ENCODE peak calls at places on chromosomes 4 and X, in ten cellular contexts. A is endodermal cell, R is heart right ventricle, P is GM23248, V is lower lobe of right lung, M is SJSA1, O is heart left ventricle, G is PC-3, H is astrocyte, S is keratinocyte. F is an unnamed sample. For H3K27me3, the result is how much of the 10 kb centered on the place peaks cover.

GRCh38 chr4:138401330-138401729 is 159.2 kb upstream of the SLC7A11 start:
- DNase-seq in A (no peak), R (peak), P (no peak), V (no peak), M (no peak), O (peak), G (no peak), H (no peak), S (no peak), F (peak)

GRCh38 chrX:13048265-13048664 is 3.8 kb upstream of the FAM9C start:
- DNase-seq in A (no peak), R (no peak), P (peak), V (no peak), M (no peak), O (no peak), G (peak), H (no peak), S (peak), F (no peak)

GRCh38 chrX:39577976-39578962 is 519.5 kb downstream of the BCOR start:
- DNase-seq in A (no peak), R (peak), P (peak), V (no peak), M (peak), O (peak), G (no peak), H (peak), S (no peak), F (no peak)

GRCh38 chr4:89715611-89716010 is 121.3 kb downstream of the SNCA start:
- DNase-seq in A (no peak), R (no peak), P (no peak), V (no peak), M (no peak), O (no peak), G (no peak), H (no peak), S (no peak), F (no peak)

GRCh38 chrX:10051866-10052265 is 84.7 kb downstream of the CLDN34 start:
- DNase-seq in A (no peak), R (no peak), P (no peak), V (no peak), M (no peak), O (no peak), G (no peak), H (no peak), S (peak), F (no peak)

GRCh38 chr4:118224239-118224829 is 128.5 kb downstream of the PRSS12 start:
- DNase-seq in A (no peak), R (no peak), P (peak), V (no peak), M (no peak), O (no peak), G (peak), H (peak), S (peak), F (no peak)

GRCh38 chr4:66555301-66555700 is 885.0 kb upstream of the EPHA5 start:
- DNase-seq in A (no peak), R (no peak), P (no peak), V (no peak), M (no peak), O (no peak), G (peak), H (peak), S (no peak), F (no peak)

GRCh38 chrX:46178763-46179162 is 366.5 kb downstream of the ZNF674 start:
- DNase-seq in A (no peak), R (no peak), P (no peak), V (no peak), M (no peak), O (no peak), G (no peak), H (peak), S (no peak), F (no peak)

GRCh38 chr4:104860227-104861123 is 286.2 kb upstream of the TET2 start:
- DNase-seq in A (peak), R (peak), P (peak), V (no peak), M (peak), O (peak), G (peak), H (peak), S (no peak), F (peak)

GRCh38 chr4:75686346-75686745 is 13.1 kb upstream of the G3BP2 start:
- DNase-seq in A (no peak), R (no peak), P (peak), V (no peak), M (no peak), O (no peak), G (no peak), H (no peak), S (no peak), F (no peak)

GRCh38 chr4:42464550-42465124 is 67.3 kb downstream of the SHISA3 start:
- DNase-seq in A (no peak), R (no peak), P (no peak), V (no peak), M (no peak), O (no peak), G (peak), H (peak), S (no peak), F (no peak)

GRCh38 chr4:7967501-7968261 is 28.0 kb upstream of the AFAP1 start:
- DNase-seq in A (no peak), R (no peak), P (peak), V (no peak), M (no peak), O (no peak), G (no peak), H (peak), S (no peak), F (no peak)

GRCh38 chr4:73870260-73870659 is 1.1 kb downstream of the CXCL1 start:
- DNase-seq in A (peak), R (no peak), P (no peak), V (peak), M (no peak), O (no peak), G (peak), H (no peak), S (no peak), F (no peak)

GRCh38 chrX:119870626-119871131 is 854 bp downstream of the RNF113A start:
- DNase-seq in A (peak), R (no peak), P (peak), V (peak), M (no peak), O (no peak), G (peak), H (no peak), S (no peak), F (peak)

GRCh38 chr4:94339779-94340178 is 2.9 kb downstream of the HPGDS start:
- DNase-seq in A (no peak), R (no peak), P (no peak), V (no peak), M (no peak), O (no peak), G (no peak), H (no peak), S (no peak), F (no peak)

GRCh38 chrX:39688576-39689373 is 409.0 kb downstream of the BCOR start:
- DNase-seq in A (peak), R (peak), P (peak), V (peak), M (peak), O (peak), G (peak), H (no peak), S (no peak), F (peak)

GRCh38 chrX:118484216-118484903 is 11.3 kb upstream of the DOCK11 start:
- DNase-seq in A (no peak), R (no peak), P (no peak), V (no peak), M (no peak), O (no peak), G (peak), H (no peak), S (no peak), F (no peak)

GRCh38 chr4:77538574-77539157 is 67.0 kb upstream of the CXCL13 start:
- DNase-seq in A (no peak), R (no peak), P (no peak), V (no peak), M (no peak), O (no peak), G (peak), H (peak), S (no peak), F (peak)

GRCh38 chrX:115491766-115492165 is 69.2 kb upstream of the PLS3 start:
- DNase-seq in A (no peak), R (no peak), P (peak), V (no peak), M (no peak), O (no peak), G (no peak), H (no peak), S (no peak), F (no peak)

GRCh38 chrX:130393451-130394074 is 8.1 kb upstream of the GPR119 start:
- DNase-seq in A (peak), R (peak), P (peak), V (no peak), M (peak), O (peak), G (peak), H (peak), S (no peak), F (peak)

GRCh38 chrX:133859336-133859735 is 126.1 kb downstream of the GPC3 start:
- DNase-seq in A (no peak), R (no peak), P (no peak), V (no peak), M (no peak), O (no peak), G (no peak), H (no peak), S (no peak), F (no peak)

GRCh38 chr4:76964769-76965168 is 15.2 kb downstream of the SEPTIN11 start:
- DNase-seq in A (no peak), R (no peak), P (no peak), V (no peak), M (no peak), O (no peak), G (peak), H (no peak), S (no peak), F (no peak)

GRCh38 chrX:35726176-35726575 is 72.0 kb upstream of the MAGEB16 start:
- DNase-seq in A (no peak), R (no peak), P (peak), V (no peak), M (no peak), O (no peak), G (peak), H (no peak), S (no peak), F (no peak)

GRCh38 chr4:35182451-35182850 is 1061.9 kb downstream of the ARAP2 start:
- DNase-seq in A (no peak), R (no peak), P (no peak), V (no peak), M (no peak), O (no peak), G (no peak), H (no peak), S (no peak), F (no peak)

GRCh38 chrX:66005832-66006449 is 33.9 kb downstream of the VSIG4 start:
- DNase-seq in A (no peak), R (no peak), P (no peak), V (no peak), M (no peak), O (no peak), G (no peak), H (no peak), S (no peak), F (no peak)

GRCh38 chr4:47065099-47065498 is 33.7 kb downstream of the GABRB1 start:
- DNase-seq in A (no peak), R (no peak), P (no peak), V (no peak), M (no peak), O (no peak), G (no peak), H (peak), S (no peak), F (no peak)

GRCh38 chr4:1198070-1198844 is 25.9 kb upstream of the SPON2 start:
- DNase-seq in A (no peak), R (peak), P (peak), V (no peak), M (no peak), O (no peak), G (no peak), H (peak), S (no peak), F (no peak)

GRCh38 chrX:15619053-15619772 is 18.5 kb upstream of the ACE2 start:
- DNase-seq in A (no peak), R (no peak), P (peak), V (no peak), M (no peak), O (no peak), G (peak), H (peak), S (peak), F (no peak)

GRCh38 chrX:134388161-134389109 is 71.5 kb upstream of the HPRT1 start:
- DNase-seq in A (no peak), R (no peak), P (no peak), V (no peak), M (no peak), O (no peak), G (no peak), H (no peak), S (no peak), F (peak)

GRCh38 chr4:169220854-169221311 is 49.9 kb downstream of the SH3RF1 start:
- DNase-seq in A (no peak), R (no peak), P (no peak), V (no peak), M (no peak), O (no peak), G (no peak), H (no peak), S (no peak), F (no peak)

GRCh38 chr4:8821151-8821950 is 50.3 kb downstream of the HMX1 start:
- DNase-seq in A (peak), R (no peak), P (no peak), V (peak), M (peak), O (no peak), G (no peak), H (no peak), S (no peak), F (no peak)

GRCh38 chrX:8067754-8068469 is 103.2 kb downstream of the VCX2 start:
- DNase-seq in A (no peak), R (no peak), P (no peak), V (no peak), M (no peak), O (no peak), G (peak), H (peak), S (no peak), F (no peak)

GRCh38 chr4:37890501-37891220 is at the start of gene TBC1D1:
- DNase-seq in A (peak), R (peak), P (peak), V (peak), M (no peak), O (peak), G (peak), H (no peak), S (no peak), F (peak)

GRCh38 chr4:2511645-2512131 is 24.8 kb upstream of the FAM193A start:
- DNase-seq in A (no peak), R (no peak), P (no peak), V (no peak), M (no peak), O (no peak), G (no peak), H (no peak), S (no peak), F (no peak)

GRCh38 chr4:38119663-38120374 is 159.6 kb downstream of the PTTG2 start:
- DNase-seq in A (no peak), R (peak), P (peak), V (no peak), M (peak), O (peak), G (peak), H (peak), S (no peak), F (no peak)

GRCh38 chr4:157291071-157291470 is 70.5 kb downstream of the GRIA2 start:
- DNase-seq in A (no peak), R (no peak), P (peak), V (no peak), M (no peak), O (no peak), G (peak), H (no peak), S (no peak), F (no peak)

GRCh38 chr4:157294575-157294974 is 74.0 kb downstream of the GRIA2 start:
- DNase-seq in A (no peak), R (no peak), P (no peak), V (no peak), M (no peak), O (no peak), G (no peak), H (no peak), S (no peak), F (no peak)

GRCh38 chr4:157287445-157287844 is 66.9 kb downstream of the GRIA2 start:
- DNase-seq in A (no peak), R (no peak), P (no peak), V (no peak), M (no peak), O (no peak), G (no peak), H (no peak), S (no peak), F (no peak)

DNA sequence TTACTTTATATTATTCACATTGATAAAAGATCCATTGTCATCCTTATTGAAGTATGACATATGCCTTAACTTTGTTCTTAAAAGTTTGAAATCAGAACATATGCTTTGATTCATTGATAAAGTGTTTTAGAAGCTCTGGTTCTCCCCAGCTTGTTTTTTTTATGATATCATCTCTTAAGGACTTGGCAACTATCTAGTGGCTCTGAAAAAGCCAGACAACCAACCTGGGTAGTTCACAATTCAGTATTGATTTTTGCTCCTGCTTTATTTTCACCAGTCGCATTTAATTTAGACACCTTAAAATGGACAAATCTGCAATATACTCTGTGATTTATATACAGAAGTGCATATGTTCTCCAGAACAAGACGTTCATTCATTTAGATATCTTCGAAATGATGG is 70.1 kb downstream of the GRIA2 start:
- DNase-seq in A (no peak), R (no peak), P (peak), V (no peak), M (no peak), O (no peak), G (no peak), H (no peak), S (no peak), F (no peak)
- H3K4me3 ChIP-seq in A (no peak), R (no peak), P (peak), V (no peak), M (no peak), O (no peak), G (no peak), H (no peak), S (no peak), F (no peak)

GRCh38 chr4:13548984-13549546 is 4.8 kb upstream of the NKX3-2 start:
- DNase-seq in A (peak), R (peak), P (peak), V (peak), M (peak), O (peak), G (peak), H (peak), S (peak), F (peak)

GRCh38 chr4:13546374-13546854 is 2.1 kb upstream of the NKX3-2 start:
- DNase-seq in A (peak), R (no peak), P (no peak), V (no peak), M (no peak), O (no peak), G (no peak), H (no peak), S (no peak), F (no peak)

GRCh38 chr4:13548059-13548983 is 4.0 kb upstream of the NKX3-2 start:
- DNase-seq in A (no peak), R (no peak), P (peak), V (no peak), M (no peak), O (no peak), G (peak), H (no peak), S (no peak), F (no peak)

GRCh38 chr4:13546855-13547562 is 2.7 kb upstream of the NKX3-2 start:
- DNase-seq in A (peak), R (no peak), P (no peak), V (no peak), M (no peak), O (no peak), G (no peak), H (no peak), S (no peak), F (no peak)

GRCh38 chr4:13547563-13548041 is 3.3 kb upstream of the NKX3-2 start:
- DNase-seq in A (peak), R (no peak), P (no peak), V (no peak), M (no peak), O (no peak), G (no peak), H (no peak), S (no peak), F (no peak)
- H3K27me3 ChIP-seq in A (half or more), R (half or more), P (half or more), V (half or more), M (under half), O (half or more), G (under half), H (half or more), S (under half), F (half or more)

GRCh38 chr4:20615492-20616136 is 84.6 kb upstream of the PACRGL start:
- DNase-seq in A (no peak), R (no peak), P (peak), V (no peak), M (no peak), O (no peak), G (peak), H (peak), S (peak), F (no peak)

GRCh38 chr4:20618729-20619128 is 81.5 kb upstream of the PACRGL start:
- DNase-seq in A (peak), R (no peak), P (no peak), V (no peak), M (no peak), O (no peak), G (no peak), H (no peak), S (no peak), F (no peak)

GRCh38 chr4:20618010-20618409 is 82.2 kb upstream of the PACRGL start:
- DNase-seq in A (no peak), R (peak), P (no peak), V (peak), M (no peak), O (peak), G (no peak), H (no peak), S (no peak), F (no peak)

GRCh38 chr4:20616313-20616712 is 83.9 kb upstream of the PACRGL start:
- DNase-seq in A (no peak), R (no peak), P (no peak), V (no peak), M (no peak), O (no peak), G (no peak), H (no peak), S (no peak), F (no peak)

DNA sequence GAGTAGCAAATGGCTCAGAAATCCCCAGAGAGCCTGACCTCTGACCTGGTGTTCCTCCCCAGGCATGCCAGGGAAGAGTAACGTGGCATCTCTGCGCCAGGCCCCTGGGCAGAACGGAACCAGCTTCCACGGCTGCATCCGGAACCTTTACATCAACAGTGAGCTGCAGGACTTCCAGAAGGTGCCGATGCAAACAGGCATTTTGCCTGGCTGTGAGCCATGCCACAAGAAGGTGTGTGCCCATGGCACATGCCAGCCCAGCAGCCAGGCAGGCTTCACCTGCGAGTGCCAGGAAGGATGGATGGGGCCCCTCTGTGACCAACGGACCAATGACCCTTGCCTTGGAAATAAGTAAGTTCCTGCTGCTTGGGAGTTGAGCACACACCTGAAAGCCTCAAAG is 83.4 kb upstream of the PACRGL start:
- DNase-seq in A (no peak), R (no peak), P (no peak), V (no peak), M (no peak), O (no peak), G (no peak), H (no peak), S (no peak), F (no peak)
- H3K4me3 ChIP-seq in A (no peak), R (no peak), P (no peak), V (no peak), M (no peak), O (no peak), G (no peak), H (no peak), S (no peak), F (no peak)

GRCh38 chrX:136156560-136157117 is 9.3 kb downstream of the FHL1 start:
- DNase-seq in A (no peak), R (no peak), P (no peak), V (no peak), M (no peak), O (no peak), G (no peak), H (no peak), S (no peak), F (no peak)
- H3K27me3 ChIP-seq in A (under half), R (under half), P (under half), V (under half), M (under half), O (under half), G (under half), H (under half), S (under half), F (under half)

F was measured in thyroid gland.